ENCODE peak calls at places on chromosomes 1 and 21, in six cellular contexts. X is neural progenitor cell, M is GM23338, A is PC-3, I is HCT116, V is hepatocyte. T is an unnamed sample.

GRCh38 chr1:231966983-231967382 is 340.4 kb downstream of the DISC1 start:
- DNase-seq in V (no peak), I (no peak), A (peak), M (peak), X (no peak), T (no peak)

GRCh38 chr1:162035241-162035640 is 11.6 kb upstream of the OLFML2B start:
- DNase-seq in A (peak), X (no peak), M (no peak), I (no peak), V (no peak), T (no peak)

GRCh38 chr1:43074244-43074643 is 97.8 kb downstream of the EBNA1BP2 start:
- DNase-seq in V (no peak), A (peak), I (peak), X (peak), M (peak), T (no peak)

GRCh38 chr1:43521716-43522115 is 9.0 kb upstream of the PTPRF start:
- DNase-seq in V (no peak), I (no peak), X (no peak), A (no peak), M (no peak), T (no peak)

GRCh38 chr1:15680614-15681345 is 3.3 kb upstream of the PLEKHM2 start:
- DNase-seq in V (peak), X (no peak), A (peak), I (no peak), M (peak), T (no peak)

GRCh38 chr1:9235123-9235513 is 544 bp downstream of the H6PD start:
- DNase-seq in V (no peak), M (peak), X (no peak), A (peak), I (no peak), T (no peak)

GRCh38 chr1:206972725-206973124 is 2.5 kb upstream of the FCAMR start:
- DNase-seq in V (no peak), M (no peak), I (no peak), A (peak), X (no peak), T (no peak)

GRCh38 chr1:202280595-202280994 is 61.1 kb downstream of the UBE2T start:
- DNase-seq in I (no peak), M (peak), A (no peak), X (no peak), V (no peak), T (no peak)

GRCh38 chr21:20443558-20444155 is 554.6 kb upstream of the NCAM2 start:
- DNase-seq in X (peak), I (no peak), A (peak), M (peak), V (peak), T (peak)

GRCh38 chr1:21262282-21263051 is 27.8 kb downstream of the ECE1 start:
- DNase-seq in V (peak), M (peak), I (no peak), A (no peak), X (peak), T (no peak)

GRCh38 chr1:229156819-229157218 is 114.1 kb upstream of the RAB4A start:
- DNase-seq in A (peak), X (peak), I (peak), M (peak), V (peak), T (no peak)

GRCh38 chr1:151993734-151994496 is at the start of gene S100A10:
- DNase-seq in M (peak), A (peak), X (peak), V (peak), I (no peak), T (no peak)

GRCh38 chr1:10178602-10179407 is 31.6 kb upstream of the KIF1B start:
- DNase-seq in I (no peak), M (peak), X (peak), V (no peak), A (no peak), T (no peak)

GRCh38 chr1:11768821-11769220 is 6.8 kb downstream of the C1orf167 start:
- DNase-seq in M (peak), V (no peak), I (no peak), X (no peak), A (no peak), T (no peak)

GRCh38 chr1:109193653-109194590 is 19.8 kb upstream of the SARS1 start:
- DNase-seq in A (peak), I (no peak), X (peak), V (peak), M (peak), T (peak)

DNA sequence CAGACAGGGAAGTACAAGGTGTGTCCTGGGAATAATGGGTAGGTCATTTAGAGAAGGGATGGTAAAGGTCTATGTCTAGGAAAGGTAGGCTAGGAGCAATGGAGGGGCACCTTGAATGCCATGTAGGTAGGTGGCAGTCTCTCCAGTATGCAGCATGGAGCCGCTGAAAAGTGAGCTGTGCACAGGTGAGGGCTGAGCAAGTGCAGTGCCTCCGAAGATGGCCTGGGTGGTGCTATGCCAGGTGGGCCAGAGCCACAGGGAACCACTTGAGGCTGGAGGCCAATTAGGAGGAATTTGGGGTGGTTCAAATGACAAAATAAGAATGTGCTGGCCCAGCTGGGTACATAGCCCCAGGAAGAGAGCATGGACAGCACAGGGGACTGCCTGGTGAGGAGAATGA is 25.0 kb downstream of the RNU5D-1 start:
- DNase-seq in M (no peak), X (no peak), V (no peak), A (no peak), I (no peak), T (no peak)
- TF ChIP-seq EZH2phosphoT487 in M (no peak), X (no peak), V (no peak), A (no peak), I (no peak), T (no peak)

DNA sequence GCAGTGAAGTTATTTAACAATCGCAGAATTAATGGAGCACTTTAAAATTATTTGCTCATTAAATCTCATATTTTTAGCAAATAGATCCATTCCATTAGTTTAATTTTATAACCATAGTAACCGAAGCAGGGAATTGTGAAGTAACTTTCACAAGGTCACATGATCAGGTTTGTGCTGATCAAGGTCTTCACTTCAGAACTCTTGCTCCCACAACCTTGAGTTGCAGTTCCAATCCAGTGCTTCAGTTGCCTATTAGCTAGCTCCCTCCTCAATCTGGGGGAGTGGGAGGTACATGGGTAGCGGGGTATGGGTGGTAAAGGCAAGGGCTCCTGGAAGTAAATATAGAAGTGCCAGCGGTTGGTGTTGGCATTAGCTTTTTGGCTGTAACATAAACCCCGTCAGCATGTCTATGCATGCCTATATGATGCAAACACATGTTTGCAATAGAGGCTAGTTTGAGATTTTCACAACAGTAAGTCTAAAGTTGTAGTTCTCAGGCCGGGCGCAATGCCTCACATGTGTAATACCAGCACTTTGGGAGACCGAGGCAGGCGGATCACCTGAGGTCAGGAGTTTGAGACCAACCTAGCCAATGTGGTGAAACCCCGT is 5.8 kb downstream of the ATP5IF1 start:
- DNase-seq in I (no peak), A (no peak), V (no peak), M (no peak), X (no peak), T (no peak)
- H3K27ac ChIP-seq in I (no peak), A (no peak), V (no peak), M (peak), X (no peak), T (peak)

GRCh38 chr1:32758795-32759430 is 56.3 kb upstream of the SYNC start:
- DNase-seq in M (no peak), X (no peak), I (no peak), A (no peak), V (peak), T (no peak)
- H3K4me3 ChIP-seq in M (peak), X (no peak), I (peak), A (peak), V (no peak), T (no peak)

GRCh38 chr1:63189677-63190076 is 132.7 kb upstream of the FOXD3 start:
- DNase-seq in A (no peak), M (peak), I (peak), V (no peak), X (peak), T (no peak)
- TF ChIP-seq EZH2phosphoT487 in A (no peak), M (no peak), I (no peak), V (no peak), X (no peak), T (no peak)

DNA sequence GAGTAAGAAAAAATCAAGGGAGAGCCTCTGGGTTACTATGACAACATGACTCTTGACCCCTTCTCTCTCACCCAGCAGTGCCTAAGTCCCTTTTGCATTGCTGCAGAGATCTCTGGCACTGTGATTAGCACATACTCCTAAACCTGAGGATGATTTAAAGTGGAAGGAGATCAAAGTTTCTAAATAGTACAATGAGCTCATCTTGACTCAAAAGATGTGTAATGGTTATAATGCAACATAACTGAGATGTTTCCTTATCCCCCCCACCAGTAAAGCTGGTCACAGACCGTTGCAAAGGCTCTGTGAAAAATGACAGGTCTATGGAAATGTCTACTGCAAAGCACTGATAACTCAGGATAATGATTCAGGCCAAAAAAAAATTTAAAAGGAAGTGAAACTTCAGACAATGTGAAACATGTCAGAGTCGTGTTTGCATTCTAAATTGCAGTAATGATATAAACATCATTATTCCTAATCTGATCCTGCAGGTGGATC is 519.2 kb downstream of the KIF26B start:
- DNase-seq in V (no peak), X (no peak), M (no peak), A (peak), I (no peak), T (peak)
- H3K27ac ChIP-seq in V (no peak), X (no peak), M (no peak), A (no peak), I (no peak), T (peak)

GRCh38 chr1:22567176-22567575 is 3.9 kb downstream of the EPHA8 start:
- DNase-seq in X (peak), I (no peak), M (no peak), V (no peak), A (no peak), T (no peak)

GRCh38 chr1:22563671-22564612 is 653 bp downstream of the EPHA8 start:
- DNase-seq in V (no peak), I (no peak), M (peak), X (peak), A (no peak), T (no peak)

GRCh38 chr1:22567994-22568393 is 4.7 kb downstream of the EPHA8 start:
- DNase-seq in V (no peak), X (no peak), M (no peak), A (no peak), I (no peak), T (no peak)

GRCh38 chr1:22557341-22557950 is 5.8 kb upstream of the EPHA8 start:
- DNase-seq in A (no peak), X (no peak), M (no peak), I (no peak), V (no peak), T (no peak)

GRCh38 chr1:22562584-22563551 is at the start of gene EPHA8:
- DNase-seq in X (peak), A (no peak), I (no peak), M (peak), V (no peak), T (no peak)
- H3K4me3 ChIP-seq in X (peak), A (no peak), I (no peak), M (peak), V (no peak), T (no peak)

GRCh38 chr1:220810179-220810653 is 23.5 kb downstream of the MTARC1 start:
- DNase-seq in M (peak), A (peak), X (peak), V (peak), I (peak), T (peak)

GRCh38 chr1:220809187-220809550 is 22.5 kb downstream of the MTARC1 start:
- DNase-seq in X (no peak), I (no peak), A (no peak), V (no peak), M (no peak), T (no peak)

GRCh38 chr1:220808501-220809186 is 21.9 kb downstream of the MTARC1 start:
- DNase-seq in X (no peak), V (no peak), A (no peak), M (no peak), I (no peak), T (no peak)

GRCh38 chr1:220810963-220811362 is 24.2 kb downstream of the MTARC1 start:
- DNase-seq in M (no peak), V (no peak), I (no peak), X (no peak), A (no peak), T (no peak)

DNA sequence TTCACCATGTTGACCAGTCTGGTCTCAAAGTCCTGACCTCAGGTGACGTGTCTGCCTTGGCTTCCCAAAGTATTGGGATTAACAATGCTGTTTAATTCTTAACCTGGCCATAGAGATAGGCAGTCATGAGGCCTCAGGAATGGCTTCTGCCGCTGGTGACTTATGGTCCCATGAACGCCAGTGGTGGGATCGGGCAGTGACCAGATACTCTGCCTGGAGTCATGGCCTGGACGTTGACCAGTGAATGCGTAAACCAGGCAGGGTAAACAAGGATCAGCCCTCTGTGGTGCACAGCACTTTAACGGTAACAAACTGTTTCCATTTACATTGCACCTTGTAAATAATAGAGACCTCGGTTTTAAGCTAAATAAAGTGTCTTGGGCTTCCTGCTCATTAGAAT is 23.0 kb downstream of the MTARC1 start:
- DNase-seq in M (no peak), V (no peak), X (no peak), I (no peak), A (no peak), T (no peak)
- TF ChIP-seq EZH2phosphoT487 in M (no peak), V (no peak), X (no peak), I (no peak), A (no peak), T (no peak)